ENCODE peak calls at places on chromosomes 6 and 20, in eight cellular contexts. One of them, this sample, is unnamed.

GRCh38 chr6:151869345-151869744 is 61.9 kb downstream of the ESR1 start:
- DNase-seq in T-helper 1 cell: no peak
- DNase-seq in retina: no peak
- DNase-seq in activated CD8-positive, alpha-beta memory T cell treated with anti-CD3 and anti-CD28 coated beads for 1 hour: no peak
- DNase-seq in NCI-H2081 treated with DMSO at 0.1 percent for 48 hours: no peak
- DNase-seq in cardiac muscle cell: no peak
- DNase-seq in heart left ventricle: no peak
- DNase-seq in ELR: no peak
- DNase-seq in this sample: no peak

GRCh38 chr6:111282564-111282963 is 195.3 kb downstream of the SLC16A10 start:
- DNase-seq in T-helper 1 cell: no peak
- DNase-seq in retina: no peak
- DNase-seq in activated CD8-positive, alpha-beta memory T cell treated with anti-CD3 and anti-CD28 coated beads for 1 hour: no peak
- DNase-seq in NCI-H2081 treated with DMSO at 0.1 percent for 48 hours: no peak
- DNase-seq in cardiac muscle cell: no peak
- DNase-seq in heart left ventricle: no peak
- DNase-seq in ELR: no peak
- DNase-seq in this sample: no peak

GRCh38 chr6:97947841-97948240 is 664.8 kb upstream of the MMS22L start:
- DNase-seq in T-helper 1 cell: no peak
- DNase-seq in retina: no peak
- DNase-seq in activated CD8-positive, alpha-beta memory T cell treated with anti-CD3 and anti-CD28 coated beads for 1 hour: no peak
- DNase-seq in NCI-H2081 treated with DMSO at 0.1 percent for 48 hours: no peak
- DNase-seq in cardiac muscle cell: peak
- DNase-seq in heart left ventricle: peak
- DNase-seq in ELR: peak
- DNase-seq in this sample: peak

GRCh38 chr6:31209137-31209536 is 38.7 kb upstream of the POU5F1 start:
- DNase-seq in T-helper 1 cell: no peak
- DNase-seq in retina: no peak
- DNase-seq in activated CD8-positive, alpha-beta memory T cell treated with anti-CD3 and anti-CD28 coated beads for 1 hour: no peak
- DNase-seq in NCI-H2081 treated with DMSO at 0.1 percent for 48 hours: no peak
- DNase-seq in cardiac muscle cell: no peak
- DNase-seq in heart left ventricle: no peak
- DNase-seq in ELR: no peak
- DNase-seq in this sample: no peak

GRCh38 chr6:67880939-67881705 is 754.0 kb upstream of the ADGRB3 start:
- DNase-seq in T-helper 1 cell: no peak
- DNase-seq in retina: no peak
- DNase-seq in activated CD8-positive, alpha-beta memory T cell treated with anti-CD3 and anti-CD28 coated beads for 1 hour: no peak
- DNase-seq in NCI-H2081 treated with DMSO at 0.1 percent for 48 hours: no peak
- DNase-seq in cardiac muscle cell: no peak
- DNase-seq in heart left ventricle: no peak
- DNase-seq in ELR: peak
- DNase-seq in this sample: no peak

GRCh38 chr6:34067814-34068213 is 78.1 kb downstream of the GRM4 start:
- DNase-seq in T-helper 1 cell: peak
- DNase-seq in retina: no peak
- DNase-seq in activated CD8-positive, alpha-beta memory T cell treated with anti-CD3 and anti-CD28 coated beads for 1 hour: no peak
- DNase-seq in NCI-H2081 treated with DMSO at 0.1 percent for 48 hours: no peak
- DNase-seq in cardiac muscle cell: no peak
- DNase-seq in heart left ventricle: no peak
- DNase-seq in ELR: peak
- DNase-seq in this sample: no peak

GRCh38 chr6:5205877-5206840 is 54.6 kb downstream of the LYRM4 start:
- DNase-seq in T-helper 1 cell: no peak
- DNase-seq in retina: peak
- DNase-seq in activated CD8-positive, alpha-beta memory T cell treated with anti-CD3 and anti-CD28 coated beads for 1 hour: no peak
- DNase-seq in NCI-H2081 treated with DMSO at 0.1 percent for 48 hours: no peak
- DNase-seq in cardiac muscle cell: peak
- DNase-seq in heart left ventricle: peak
- DNase-seq in ELR: peak
- DNase-seq in this sample: peak

GRCh38 chr6:44039191-44039719 is 88.0 kb downstream of the MRPL14 start:
- DNase-seq in T-helper 1 cell: no peak
- DNase-seq in retina: no peak
- DNase-seq in activated CD8-positive, alpha-beta memory T cell treated with anti-CD3 and anti-CD28 coated beads for 1 hour: no peak
- DNase-seq in NCI-H2081 treated with DMSO at 0.1 percent for 48 hours: no peak
- DNase-seq in cardiac muscle cell: no peak
- DNase-seq in heart left ventricle: no peak
- DNase-seq in ELR: no peak
- DNase-seq in this sample: no peak

GRCh38 chr20:63775096-63775978 is 35.8 kb downstream of the SLC2A4RG start:
- DNase-seq in T-helper 1 cell: no peak
- DNase-seq in retina: peak
- DNase-seq in activated CD8-positive, alpha-beta memory T cell treated with anti-CD3 and anti-CD28 coated beads for 1 hour: peak
- DNase-seq in NCI-H2081 treated with DMSO at 0.1 percent for 48 hours: no peak
- DNase-seq in cardiac muscle cell: peak
- DNase-seq in heart left ventricle: no peak
- DNase-seq in ELR: peak
- DNase-seq in this sample: no peak

GRCh38 chr6:29992792-29993191 is 50.5 kb downstream of the HLA-A start:
- DNase-seq in T-helper 1 cell: no peak
- DNase-seq in retina: no peak
- DNase-seq in activated CD8-positive, alpha-beta memory T cell treated with anti-CD3 and anti-CD28 coated beads for 1 hour: no peak
- DNase-seq in NCI-H2081 treated with DMSO at 0.1 percent for 48 hours: no peak
- DNase-seq in cardiac muscle cell: no peak
- DNase-seq in heart left ventricle: no peak
- DNase-seq in ELR: peak
- DNase-seq in this sample: no peak

GRCh38 chr20:45833883-45834796 is 541 bp downstream of the SNX21 start:
- DNase-seq in T-helper 1 cell: peak
- DNase-seq in retina: peak
- DNase-seq in activated CD8-positive, alpha-beta memory T cell treated with anti-CD3 and anti-CD28 coated beads for 1 hour: peak
- DNase-seq in NCI-H2081 treated with DMSO at 0.1 percent for 48 hours: no peak
- DNase-seq in cardiac muscle cell: peak
- DNase-seq in heart left ventricle: peak
- DNase-seq in ELR: peak
- DNase-seq in this sample: no peak

GRCh38 chr20:47596003-47596571 is 94.4 kb downstream of the NCOA3 start:
- DNase-seq in T-helper 1 cell: no peak
- DNase-seq in retina: no peak
- DNase-seq in activated CD8-positive, alpha-beta memory T cell treated with anti-CD3 and anti-CD28 coated beads for 1 hour: no peak
- DNase-seq in NCI-H2081 treated with DMSO at 0.1 percent for 48 hours: no peak
- DNase-seq in cardiac muscle cell: no peak
- DNase-seq in heart left ventricle: no peak
- DNase-seq in ELR: no peak
- DNase-seq in this sample: no peak

GRCh38 chr20:63551068-63551467 is 2.9 kb upstream of the FNDC11 start:
- DNase-seq in T-helper 1 cell: no peak
- DNase-seq in retina: peak
- DNase-seq in activated CD8-positive, alpha-beta memory T cell treated with anti-CD3 and anti-CD28 coated beads for 1 hour: no peak
- DNase-seq in NCI-H2081 treated with DMSO at 0.1 percent for 48 hours: no peak
- DNase-seq in cardiac muscle cell: no peak
- DNase-seq in heart left ventricle: no peak
- DNase-seq in ELR: no peak
- DNase-seq in this sample: no peak

GRCh38 chr6:117624869-117625481 is 22.7 kb upstream of the GOPC start:
- DNase-seq in T-helper 1 cell: no peak
- DNase-seq in retina: no peak
- DNase-seq in activated CD8-positive, alpha-beta memory T cell treated with anti-CD3 and anti-CD28 coated beads for 1 hour: no peak
- DNase-seq in NCI-H2081 treated with DMSO at 0.1 percent for 48 hours: no peak
- DNase-seq in cardiac muscle cell: peak
- DNase-seq in heart left ventricle: no peak
- DNase-seq in ELR: peak
- DNase-seq in this sample: no peak

GRCh38 chr20:47003223-47003622 is 108.6 kb downstream of the EYA2 start:
- DNase-seq in T-helper 1 cell: peak
- DNase-seq in retina: no peak
- DNase-seq in activated CD8-positive, alpha-beta memory T cell treated with anti-CD3 and anti-CD28 coated beads for 1 hour: no peak
- DNase-seq in NCI-H2081 treated with DMSO at 0.1 percent for 48 hours: no peak
- DNase-seq in cardiac muscle cell: no peak
- DNase-seq in heart left ventricle: no peak
- DNase-seq in ELR: no peak
- DNase-seq in this sample: no peak

GRCh38 chr20:47800619-47801018 is 15.3 kb upstream of the SULF2 start:
- DNase-seq in T-helper 1 cell: no peak
- DNase-seq in retina: no peak
- DNase-seq in activated CD8-positive, alpha-beta memory T cell treated with anti-CD3 and anti-CD28 coated beads for 1 hour: no peak
- DNase-seq in NCI-H2081 treated with DMSO at 0.1 percent for 48 hours: no peak
- DNase-seq in cardiac muscle cell: no peak
- DNase-seq in heart left ventricle: no peak
- DNase-seq in ELR: no peak
- DNase-seq in this sample: no peak

GRCh38 chr6:28081486-28081751 is 1.1 kb downstream of the ZNF165 start:
- DNase-seq in T-helper 1 cell: peak
- DNase-seq in retina: no peak
- DNase-seq in activated CD8-positive, alpha-beta memory T cell treated with anti-CD3 and anti-CD28 coated beads for 1 hour: no peak
- DNase-seq in NCI-H2081 treated with DMSO at 0.1 percent for 48 hours: no peak
- DNase-seq in cardiac muscle cell: no peak
- DNase-seq in heart left ventricle: no peak
- DNase-seq in ELR: no peak
- DNase-seq in this sample: no peak

GRCh38 chr6:91437295-91437694 is 850.4 kb upstream of the MAP3K7 start:
- DNase-seq in T-helper 1 cell: no peak
- DNase-seq in retina: peak
- DNase-seq in activated CD8-positive, alpha-beta memory T cell treated with anti-CD3 and anti-CD28 coated beads for 1 hour: no peak
- DNase-seq in NCI-H2081 treated with DMSO at 0.1 percent for 48 hours: no peak
- DNase-seq in cardiac muscle cell: no peak
- DNase-seq in heart left ventricle: no peak
- DNase-seq in ELR: no peak
- DNase-seq in this sample: no peak

GRCh38 chr6:115717472-115717871 is 343.2 kb downstream of the FRK start:
- DNase-seq in T-helper 1 cell: no peak
- DNase-seq in retina: no peak
- DNase-seq in activated CD8-positive, alpha-beta memory T cell treated with anti-CD3 and anti-CD28 coated beads for 1 hour: no peak
- DNase-seq in NCI-H2081 treated with DMSO at 0.1 percent for 48 hours: no peak
- DNase-seq in cardiac muscle cell: no peak
- DNase-seq in heart left ventricle: no peak
- DNase-seq in ELR: no peak
- DNase-seq in this sample: no peak

GRCh38 chr20:51153867-51154707 is 131.2 kb upstream of the KCNG1 start:
- DNase-seq in T-helper 1 cell: no peak
- DNase-seq in retina: no peak
- DNase-seq in activated CD8-positive, alpha-beta memory T cell treated with anti-CD3 and anti-CD28 coated beads for 1 hour: no peak
- DNase-seq in NCI-H2081 treated with DMSO at 0.1 percent for 48 hours: no peak
- DNase-seq in cardiac muscle cell: no peak
- DNase-seq in heart left ventricle: no peak
- DNase-seq in ELR: no peak
- DNase-seq in this sample: no peak

GRCh38 chr6:161226005-161226964 is 47.6 kb downstream of the AGPAT4 start:
- DNase-seq in T-helper 1 cell: peak
- DNase-seq in retina: no peak
- DNase-seq in activated CD8-positive, alpha-beta memory T cell treated with anti-CD3 and anti-CD28 coated beads for 1 hour: no peak
- DNase-seq in NCI-H2081 treated with DMSO at 0.1 percent for 48 hours: no peak
- DNase-seq in cardiac muscle cell: peak
- DNase-seq in heart left ventricle: no peak
- DNase-seq in ELR: no peak
- DNase-seq in this sample: no peak

GRCh38 chr6:72290620-72291019 is 331.2 kb upstream of the KCNQ5 start:
- DNase-seq in T-helper 1 cell: no peak
- DNase-seq in retina: no peak
- DNase-seq in activated CD8-positive, alpha-beta memory T cell treated with anti-CD3 and anti-CD28 coated beads for 1 hour: no peak
- DNase-seq in NCI-H2081 treated with DMSO at 0.1 percent for 48 hours: no peak
- DNase-seq in cardiac muscle cell: no peak
- DNase-seq in heart left ventricle: no peak
- DNase-seq in ELR: no peak
- DNase-seq in this sample: no peak

GRCh38 chr20:19056909-19057308 is 155.5 kb upstream of the SLC24A3 start:
- DNase-seq in T-helper 1 cell: no peak
- DNase-seq in retina: no peak
- DNase-seq in activated CD8-positive, alpha-beta memory T cell treated with anti-CD3 and anti-CD28 coated beads for 1 hour: no peak
- DNase-seq in NCI-H2081 treated with DMSO at 0.1 percent for 48 hours: no peak
- DNase-seq in cardiac muscle cell: no peak
- DNase-seq in heart left ventricle: no peak
- DNase-seq in ELR: no peak
- DNase-seq in this sample: no peak

GRCh38 chr20:52200870-52201269 is 9.3 kb upstream of the ZFP64 start:
- DNase-seq in T-helper 1 cell: no peak
- DNase-seq in retina: no peak
- DNase-seq in activated CD8-positive, alpha-beta memory T cell treated with anti-CD3 and anti-CD28 coated beads for 1 hour: no peak
- DNase-seq in NCI-H2081 treated with DMSO at 0.1 percent for 48 hours: no peak
- DNase-seq in cardiac muscle cell: no peak
- DNase-seq in heart left ventricle: no peak
- DNase-seq in ELR: no peak
- DNase-seq in this sample: no peak

GRCh38 chr6:149094156-149094555 is 223.4 kb upstream of the TAB2 start:
- DNase-seq in T-helper 1 cell: peak
- DNase-seq in retina: no peak
- DNase-seq in activated CD8-positive, alpha-beta memory T cell treated with anti-CD3 and anti-CD28 coated beads for 1 hour: no peak
- DNase-seq in NCI-H2081 treated with DMSO at 0.1 percent for 48 hours: no peak
- DNase-seq in cardiac muscle cell: no peak
- DNase-seq in heart left ventricle: no peak
- DNase-seq in ELR: peak
- DNase-seq in this sample: no peak

GRCh38 chr6:111228094-111228493 is 140.8 kb downstream of the SLC16A10 start:
- DNase-seq in T-helper 1 cell: no peak
- DNase-seq in retina: no peak
- DNase-seq in activated CD8-positive, alpha-beta memory T cell treated with anti-CD3 and anti-CD28 coated beads for 1 hour: no peak
- DNase-seq in NCI-H2081 treated with DMSO at 0.1 percent for 48 hours: no peak
- DNase-seq in cardiac muscle cell: no peak
- DNase-seq in heart left ventricle: no peak
- DNase-seq in ELR: no peak
- DNase-seq in this sample: no peak

GRCh38 chr20:19095762-19096161 is 116.7 kb upstream of the SLC24A3 start:
- DNase-seq in T-helper 1 cell: no peak
- DNase-seq in retina: no peak
- DNase-seq in activated CD8-positive, alpha-beta memory T cell treated with anti-CD3 and anti-CD28 coated beads for 1 hour: no peak
- DNase-seq in NCI-H2081 treated with DMSO at 0.1 percent for 48 hours: no peak
- DNase-seq in cardiac muscle cell: peak
- DNase-seq in heart left ventricle: no peak
- DNase-seq in ELR: peak
- DNase-seq in this sample: no peak

GRCh38 chr20:2539341-2539740 is 3.0 kb downstream of the TMC2 start:
- DNase-seq in T-helper 1 cell: no peak
- DNase-seq in retina: peak
- DNase-seq in activated CD8-positive, alpha-beta memory T cell treated with anti-CD3 and anti-CD28 coated beads for 1 hour: no peak
- DNase-seq in NCI-H2081 treated with DMSO at 0.1 percent for 48 hours: no peak
- DNase-seq in cardiac muscle cell: no peak
- DNase-seq in heart left ventricle: no peak
- DNase-seq in ELR: no peak
- DNase-seq in this sample: no peak

GRCh38 chr6:153980176-153980575 is 58.9 kb upstream of the OPRM1 start:
- DNase-seq in T-helper 1 cell: no peak
- DNase-seq in retina: no peak
- DNase-seq in activated CD8-positive, alpha-beta memory T cell treated with anti-CD3 and anti-CD28 coated beads for 1 hour: no peak
- DNase-seq in NCI-H2081 treated with DMSO at 0.1 percent for 48 hours: no peak
- DNase-seq in cardiac muscle cell: no peak
- DNase-seq in heart left ventricle: no peak
- DNase-seq in ELR: peak
- DNase-seq in this sample: no peak

GRCh38 chr20:62792182-62792939 is 3.9 kb upstream of the MRGBP start:
- DNase-seq in T-helper 1 cell: no peak
- DNase-seq in retina: no peak
- DNase-seq in activated CD8-positive, alpha-beta memory T cell treated with anti-CD3 and anti-CD28 coated beads for 1 hour: no peak
- DNase-seq in NCI-H2081 treated with DMSO at 0.1 percent for 48 hours: no peak
- DNase-seq in cardiac muscle cell: no peak
- DNase-seq in heart left ventricle: no peak
- DNase-seq in ELR: peak
- DNase-seq in this sample: no peak

GRCh38 chr20:49790077-49790798 is 22.4 kb upstream of the SLC9A8 start:
- DNase-seq in T-helper 1 cell: no peak
- DNase-seq in retina: no peak
- DNase-seq in activated CD8-positive, alpha-beta memory T cell treated with anti-CD3 and anti-CD28 coated beads for 1 hour: no peak
- DNase-seq in NCI-H2081 treated with DMSO at 0.1 percent for 48 hours: no peak
- DNase-seq in cardiac muscle cell: no peak
- DNase-seq in heart left ventricle: peak
- DNase-seq in ELR: peak
- DNase-seq in this sample: no peak

GRCh38 chr20:33732166-33732970 is 572 bp downstream of the ZNF341 start:
- DNase-seq in T-helper 1 cell: peak
- DNase-seq in retina: peak
- DNase-seq in activated CD8-positive, alpha-beta memory T cell treated with anti-CD3 and anti-CD28 coated beads for 1 hour: peak
- DNase-seq in NCI-H2081 treated with DMSO at 0.1 percent for 48 hours: no peak
- DNase-seq in cardiac muscle cell: no peak
- DNase-seq in heart left ventricle: peak
- DNase-seq in ELR: peak
- DNase-seq in this sample: no peak

GRCh38 chr20:62203378-62204030 is 16.6 kb downstream of the HRH3 start:
- DNase-seq in T-helper 1 cell: no peak
- DNase-seq in retina: peak
- DNase-seq in activated CD8-positive, alpha-beta memory T cell treated with anti-CD3 and anti-CD28 coated beads for 1 hour: no peak
- DNase-seq in NCI-H2081 treated with DMSO at 0.1 percent for 48 hours: no peak
- DNase-seq in cardiac muscle cell: no peak
- DNase-seq in heart left ventricle: peak
- DNase-seq in ELR: peak
- DNase-seq in this sample: peak

GRCh38 chr20:25584905-25585704 is at the start of gene NINL:
- DNase-seq in T-helper 1 cell: peak
- DNase-seq in retina: peak
- DNase-seq in activated CD8-positive, alpha-beta memory T cell treated with anti-CD3 and anti-CD28 coated beads for 1 hour: peak
- DNase-seq in NCI-H2081 treated with DMSO at 0.1 percent for 48 hours: no peak
- DNase-seq in cardiac muscle cell: peak
- DNase-seq in heart left ventricle: no peak
- DNase-seq in ELR: peak
- DNase-seq in this sample: no peak